ENCODE peak calls at places on chromosome 11, in five cellular contexts. One of them, this sample, is unnamed.

GRCh38 chr11:73565804-73566203 is 32.1 kb downstream of the FAM168A start:
- DNase-seq in RPMI7951: no peak
- DNase-seq in GM13976: no peak
- DNase-seq in cardiac septum: no peak
- DNase-seq in ovary: no peak
- DNase-seq in this sample: no peak

GRCh38 chr11:1307998-1308744 is 1.3 kb downstream of the TOLLIP start:
- DNase-seq in RPMI7951: no peak
- DNase-seq in GM13976: no peak
- DNase-seq in cardiac septum: no peak
- DNase-seq in ovary: no peak
- DNase-seq in this sample: no peak

GRCh38 chr11:103112364-103112763 is 3.1 kb downstream of the DYNC2H1 start:
- DNase-seq in RPMI7951: no peak
- DNase-seq in GM13976: no peak
- DNase-seq in cardiac septum: no peak
- DNase-seq in ovary: no peak
- DNase-seq in this sample: no peak

GRCh38 chr11:65425105-65425970 is 2.7 kb downstream of the NEAT1 start:
- DNase-seq in RPMI7951: peak
- DNase-seq in GM13976: no peak
- DNase-seq in cardiac septum: peak
- DNase-seq in ovary: no peak
- DNase-seq in this sample: no peak

GRCh38 chr11:63738720-63739360 is 29.7 kb downstream of the ZFTA start:
- DNase-seq in RPMI7951: peak
- DNase-seq in GM13976: peak
- DNase-seq in cardiac septum: no peak
- DNase-seq in ovary: peak
- DNase-seq in this sample: peak

GRCh38 chr11:19365743-19366410 is 125.1 kb upstream of the E2F8 start:
- DNase-seq in RPMI7951: no peak
- DNase-seq in GM13976: no peak
- DNase-seq in cardiac septum: no peak
- DNase-seq in ovary: no peak
- DNase-seq in this sample: no peak

GRCh38 chr11:6637871-6638270 is 17.7 kb downstream of the DCHS1 start:
- DNase-seq in RPMI7951: peak
- DNase-seq in GM13976: no peak
- DNase-seq in cardiac septum: peak
- DNase-seq in ovary: no peak
- DNase-seq in this sample: no peak

GRCh38 chr11:107741044-107741823 is 29.4 kb upstream of the SLN start:
- DNase-seq in RPMI7951: peak
- DNase-seq in GM13976: peak
- DNase-seq in cardiac septum: no peak
- DNase-seq in ovary: no peak
- DNase-seq in this sample: no peak

GRCh38 chr11:104219081-104219480 is 55.1 kb upstream of the PDGFD start:
- DNase-seq in RPMI7951: no peak
- DNase-seq in GM13976: no peak
- DNase-seq in cardiac septum: no peak
- DNase-seq in ovary: no peak
- DNase-seq in this sample: no peak

GRCh38 chr11:45678962-45679361 is 13.5 kb upstream of the CHST1 start:
- DNase-seq in RPMI7951: no peak
- DNase-seq in GM13976: no peak
- DNase-seq in cardiac septum: no peak
- DNase-seq in ovary: no peak
- DNase-seq in this sample: no peak

GRCh38 chr11:44575288-44575672 is 9.8 kb downstream of the CD82 start:
- DNase-seq in RPMI7951: peak
- DNase-seq in GM13976: no peak
- DNase-seq in cardiac septum: no peak
- DNase-seq in ovary: no peak
- DNase-seq in this sample: no peak

This sample was measured in thoracic aorta.